ENCODE peak calls at places on chromosomes 11 and 22, in six cellular contexts. B, H, R, V, X and W are unnamed samples.

GRCh38 chr11:102396708-102397563 is 49.9 kb downstream of the BIRC2 start:
- DNase-seq in B (no peak), V (no peak), X (no peak), R (no peak), H (no peak), W (no peak)

GRCh38 chr11:121723261-121723741 is 270.5 kb upstream of the SORL1-AS1 start:
- DNase-seq in H (peak), B (no peak), X (no peak), V (no peak), R (no peak), W (no peak)

GRCh38 chr22:41780714-41781507 is 19.6 kb upstream of the CCDC134 start:
- DNase-seq in R (no peak), X (no peak), B (no peak), H (peak), V (no peak), W (peak)

GRCh38 chr11:14969922-14970323 is 2.2 kb downstream of the CALCA start:
- DNase-seq in X (no peak), V (peak), B (peak), H (no peak), R (no peak), W (no peak)

GRCh38 chr11:28739489-28740280 is 631.5 kb downstream of the METTL15 start:
- DNase-seq in H (no peak), X (no peak), B (no peak), R (no peak), V (no peak), W (no peak)

GRCh38 chr22:31337178-31337577 is 9.0 kb downstream of the PATZ1 start:
- DNase-seq in V (no peak), R (no peak), X (no peak), B (no peak), H (no peak), W (no peak)

GRCh38 chr22:33605686-33606085 is 314.6 kb downstream of the LARGE1 start:
- DNase-seq in B (no peak), X (no peak), V (no peak), R (no peak), H (no peak), W (no peak)

GRCh38 chr11:61384271-61385242 is 7.8 kb upstream of the TMEM216 start:
- DNase-seq in R (no peak), B (no peak), V (peak), H (no peak), X (no peak), W (no peak)

GRCh38 chr22:33296941-33297340 is 238.8 kb upstream of the SYN3 start:
- DNase-seq in H (no peak), X (no peak), V (no peak), R (no peak), B (no peak), W (peak)

GRCh38 chr11:69310934-69311766 is 17.2 kb downstream of the MYEOV start:
- DNase-seq in R (no peak), B (peak), X (no peak), H (no peak), V (no peak), W (no peak)

GRCh38 chr22:46352691-46353386 is 17.3 kb downstream of the TRMU start:
- DNase-seq in V (peak), X (no peak), R (no peak), B (peak), H (no peak), W (no peak)

GRCh38 chr11:31813242-31813960 is 2.3 kb upstream of the PAX6 start:
- DNase-seq in R (no peak), V (no peak), X (no peak), B (no peak), H (no peak), W (no peak)

GRCh38 chr22:44188986-44189630 is 8.4 kb downstream of the PARVG start:
- DNase-seq in R (no peak), X (no peak), B (no peak), V (no peak), H (no peak), W (no peak)

GRCh38 chr11:37788141-37788877 is 1190.3 kb upstream of the RAG2 start:
- DNase-seq in R (no peak), X (peak), H (peak), B (no peak), V (peak), W (no peak)

GRCh38 chr22:26642465-26643367 is 14.7 kb upstream of the MIAT start:
- DNase-seq in B (no peak), X (no peak), V (no peak), R (no peak), H (no peak), W (no peak)

GRCh38 chr11:37704791-37705190 is 1106.8 kb upstream of the RAG2 start:
- DNase-seq in H (no peak), X (no peak), V (no peak), B (no peak), R (no peak), W (no peak)

GRCh38 chr11:6096417-6096816 is 11.1 kb upstream of the OR56B4 start:
- DNase-seq in X (no peak), R (no peak), V (no peak), H (no peak), B (no peak), W (no peak)

GRCh38 chr11:11209967-11210366 is 143.1 kb downstream of the CSNK2A3 start:
- DNase-seq in V (no peak), B (no peak), X (no peak), R (no peak), H (no peak), W (no peak)

GRCh38 chr11:61111786-61112517 is 9.7 kb downstream of the CD5 start:
- DNase-seq in V (no peak), R (no peak), H (no peak), X (no peak), B (no peak), W (no peak)

GRCh38 chr11:74321487-74322188 is 10.2 kb upstream of the P4HA3 start:
- DNase-seq in V (peak), H (peak), B (no peak), X (no peak), R (no peak), W (peak)

GRCh38 chr22:41364233-41364632 is 17.5 kb upstream of the TEF start:
- DNase-seq in H (no peak), V (no peak), B (no peak), X (no peak), R (no peak), W (no peak)

GRCh38 chr11:66905631-66906030 is 48.8 kb downstream of the LRFN4 start:
- DNase-seq in X (no peak), R (no peak), V (no peak), H (no peak), B (no peak), W (no peak)

DNA sequence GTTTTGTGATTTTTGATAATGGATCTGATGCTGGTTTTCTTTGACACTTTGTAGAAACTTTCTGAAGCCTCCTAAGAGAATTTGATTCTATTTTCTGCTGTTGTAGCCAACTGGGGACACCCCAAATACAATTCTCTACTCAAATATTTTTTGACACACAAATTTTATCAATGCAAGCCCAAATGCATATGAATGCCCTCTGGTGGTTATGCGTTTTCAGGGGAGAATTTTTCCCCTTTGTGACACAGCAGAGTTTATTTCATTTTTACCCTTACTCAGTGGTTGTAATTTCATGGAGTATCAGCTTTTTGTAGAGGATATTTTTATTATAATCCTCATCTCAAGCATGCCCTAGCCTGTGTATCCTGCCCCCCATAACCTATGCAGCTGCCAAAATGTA is 44.7 kb upstream of the MTMR2 start:
- DNase-seq in H (no peak), V (no peak), B (no peak), X (no peak), R (no peak), W (no peak)
- TF ChIP-seq CTCF in H (peak), V (no peak), B (peak), X (peak), R (peak), W (no peak)

DNA sequence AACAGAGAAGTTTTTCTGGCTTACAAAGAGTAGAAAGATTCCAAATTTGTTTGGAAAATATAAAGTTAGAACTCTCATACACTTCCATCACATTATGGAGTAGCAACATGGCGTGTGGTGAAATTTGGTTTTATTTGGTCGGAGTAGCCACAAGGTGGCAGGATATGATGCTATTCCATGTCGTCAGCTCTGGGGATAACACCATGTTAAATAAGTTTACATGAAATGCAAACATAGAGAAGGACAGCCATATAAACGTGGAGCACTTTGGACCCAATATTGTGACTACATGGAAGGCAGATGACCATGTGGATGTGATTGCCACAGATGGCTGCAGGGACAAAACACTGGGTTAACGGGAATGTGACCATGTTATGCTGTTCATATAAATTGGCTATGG is 21.1 kb downstream of the OR5M11 start:
- DNase-seq in H (no peak), V (peak), B (no peak), R (no peak), X (no peak), W (no peak)
- TF ChIP-seq CTCF in H (no peak), V (peak), B (peak), R (peak), X (no peak), W (no peak)

GRCh38 chr22:50143096-50143495 is 27.4 kb upstream of the PANX2 start:
- DNase-seq in H (no peak), V (no peak), X (no peak), R (no peak), B (no peak), W (no peak)

GRCh38 chr22:50145741-50146439 is 24.6 kb upstream of the PANX2 start:
- DNase-seq in X (no peak), V (no peak), R (no peak), H (no peak), B (no peak), W (no peak)

GRCh38 chr22:50146440-50147228 is 23.9 kb upstream of the PANX2 start:
- DNase-seq in R (no peak), H (peak), X (peak), B (no peak), V (peak), W (no peak)

GRCh38 chr22:50141891-50142363 is 28.6 kb upstream of the PANX2 start:
- DNase-seq in H (no peak), B (no peak), R (no peak), X (peak), V (no peak), W (no peak)

DNA sequence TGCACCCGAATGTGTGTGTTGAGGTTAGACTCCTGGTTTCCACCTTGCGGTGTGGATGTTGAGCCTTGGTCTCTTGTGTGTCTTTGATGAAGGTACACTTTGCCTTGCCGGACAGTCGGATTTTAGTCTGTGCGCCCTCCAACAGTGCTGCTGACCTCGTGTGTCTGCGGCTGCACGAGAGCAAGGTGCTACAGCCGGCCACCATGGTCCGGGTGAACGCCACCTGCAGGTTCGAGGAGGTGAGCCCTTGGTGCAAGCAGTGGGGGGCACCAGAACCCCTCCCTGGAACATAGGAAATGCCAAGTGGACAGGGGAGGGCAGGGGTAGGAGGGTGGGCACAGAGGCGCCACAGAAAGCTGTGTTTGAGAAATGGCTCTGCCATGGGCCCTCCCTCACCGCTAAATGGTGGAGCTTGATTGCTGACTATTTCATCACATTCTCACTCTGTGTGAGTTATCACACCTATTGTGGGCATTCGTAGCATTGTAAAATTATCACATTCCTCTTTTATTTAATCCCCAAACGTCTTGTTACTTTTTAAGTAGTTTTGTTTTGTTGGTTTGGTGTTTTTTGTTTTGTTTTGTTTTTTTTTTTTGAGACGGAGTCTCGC is 26.4 kb upstream of the PANX2 start:
- DNase-seq in B (no peak), V (no peak), R (no peak), H (no peak), X (no peak), W (no peak)
- TF ChIP-seq CTCF in B (no peak), V (no peak), R (no peak), H (no peak), X (no peak), W (no peak)

DNA sequence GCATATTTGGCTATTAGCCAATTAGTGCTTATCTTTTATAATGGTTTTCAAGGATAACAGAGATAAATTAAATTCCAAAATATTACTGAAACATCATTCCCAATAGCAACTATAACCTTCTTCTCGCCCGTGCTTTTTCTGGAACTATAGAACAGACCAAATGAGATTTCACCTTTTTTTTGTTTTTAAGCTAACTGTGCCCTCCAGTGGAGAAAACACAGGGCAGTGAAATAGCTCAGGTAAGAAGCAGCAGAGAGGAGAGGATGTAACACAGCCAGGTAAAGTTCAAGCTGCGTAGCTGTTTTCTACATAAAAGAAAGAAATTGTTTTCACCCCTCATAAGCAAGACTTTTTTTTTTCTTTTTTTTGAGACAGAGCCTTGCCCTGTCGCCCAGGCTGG is 28.2 kb downstream of the HSD17B12 start:
- DNase-seq in R (no peak), V (no peak), X (no peak), B (no peak), H (no peak), W (no peak)
- TF ChIP-seq CTCF in R (peak), V (peak), X (peak), B (peak), H (no peak), W (peak)